ENCODE peak calls at places on chromosomes 12 and 14, in four cellular contexts. K is tibial artery, T is heart right ventricle, J is body of pancreas. C is an unnamed sample.

GRCh38 chr12:57549909-57550627 is at the start of gene KIF5A:
- DNase-seq in K (no peak), T (no peak), J (peak; percentile 39), C (peak; percentile 69)

GRCh38 chr12:80031229-80031628 is 68.1 kb upstream of the OTOGL start:
- DNase-seq in K (no peak), T (no peak), J (no peak), C (no peak)

GRCh38 chr14:96062506-96062905 is 23.3 kb downstream of the C14orf132 start:
- DNase-seq in K (no peak), T (no peak), J (no peak), C (no peak)

GRCh38 chr14:77040309-77040994 is 11.9 kb upstream of the IRF2BPL start:
- DNase-seq in K (peak; percentile 96), T (peak; percentile 100), J (peak; percentile 100), C (peak; percentile 94)

GRCh38 chr14:21852061-21852664 is 178.5 kb upstream of the OR4E1 start:
- DNase-seq in K (no peak), T (no peak), J (peak; percentile 61), C (peak; percentile 19)

GRCh38 chr14:53883739-53884138 is 72.9 kb downstream of the BMP4 start:
- DNase-seq in K (no peak), T (no peak), J (no peak), C (no peak)

GRCh38 chr12:27517961-27518668 is 5.9 kb upstream of the PPFIBP1 start:
- DNase-seq in K (no peak), T (no peak), J (no peak), C (no peak)

GRCh38 chr12:106945261-106945851 is 10.4 kb upstream of the TMEM263 start:
- DNase-seq in K (no peak), T (no peak), J (no peak), C (no peak)

GRCh38 chr14:38262844-38263243 is 7.0 kb upstream of the CLEC14A start:
- DNase-seq in K (no peak), T (no peak), J (no peak), C (no peak)

GRCh38 chr14:101584049-101584859 is 23.0 kb downstream of the DIO3 start:
- DNase-seq in K (no peak), T (no peak), J (no peak), C (no peak)

GRCh38 chr12:3772380-3772779 is 19.5 kb upstream of the CRACR2A start:
- DNase-seq in K (no peak), T (no peak), J (no peak), C (no peak)

GRCh38 chr12:52082988-52083637 is 3.6 kb downstream of the SMIM41 start:
- DNase-seq in K (no peak), T (peak; percentile 68), J (peak; percentile 58), C (peak; percentile 71)

GRCh38 chr12:128810182-128811127 is 13.3 kb downstream of the SLC15A4 start:
- DNase-seq in K (peak; percentile 75), T (peak; percentile 72), J (no peak), C (peak; percentile 82)

GRCh38 chr14:102878970-102879460 is 43.4 kb upstream of the AMN start:
- DNase-seq in K (no peak), T (no peak), J (no peak), C (no peak)

GRCh38 chr12:52924764-52925716 is 20.2 kb upstream of the KRT8 start:
- DNase-seq in K (no peak), T (no peak), J (peak; percentile 53), C (no peak)

GRCh38 chr12:109829667-109830066 is 3.5 kb downstream of the TRPV4 start:
- DNase-seq in K (no peak), T (no peak), J (no peak), C (no peak)

GRCh38 chr14:35215110-35215872 is 76.9 kb upstream of the PSMA6 start:
- DNase-seq in K (no peak), T (peak; percentile 6), J (no peak), C (no peak)

GRCh38 chr12:38880288-38880687 is 25.1 kb downstream of the CPNE8 start:
- DNase-seq in K (no peak), T (no peak), J (no peak), C (no peak)

GRCh38 chr12:32535260-32535999 is 136.1 kb downstream of the FGD4 start:
- DNase-seq in K (peak; percentile 81), T (peak; percentile 88), J (peak; percentile 96), C (no peak)

GRCh38 chr14:64714432-64715025 is 10.3 kb downstream of the PLEKHG3 start:
- DNase-seq in K (no peak), T (no peak), J (no peak), C (no peak)

GRCh38 chr14:32472512-32473472 is 143.7 kb downstream of the AKAP6 start:
- DNase-seq in K (no peak), T (peak; percentile 24), J (peak; percentile 6), C (no peak)

GRCh38 chr12:47787596-47788319 is 14.7 kb downstream of the SLC48A1 start:
- DNase-seq in K (no peak), T (no peak), J (no peak), C (no peak)

GRCh38 chr14:70350078-70350477 is 9.4 kb downstream of the COX16 start:
- DNase-seq in K (no peak), T (no peak), J (no peak), C (peak; percentile 30)

GRCh38 chr12:94954029-94954685 is 49.3 kb downstream of the NDUFA12 start:
- DNase-seq in K (no peak), T (no peak), J (peak; percentile 17), C (no peak)

GRCh38 chr14:32620724-32621123 is 291.6 kb downstream of the AKAP6 start:
- DNase-seq in K (no peak), T (no peak), J (no peak), C (no peak)

GRCh38 chr14:91350813-91351507 is 66.7 kb downstream of the CCDC88C start:
- DNase-seq in K (no peak), T (no peak), J (no peak), C (no peak)

GRCh38 chr12:14998941-14999340 is 26.1 kb downstream of the PDE6H start:
- DNase-seq in K (no peak), T (no peak), J (no peak), C (no peak)

GRCh38 chr12:14999421-15000047 is 26.7 kb downstream of the PDE6H start:
- DNase-seq in K (no peak), T (no peak), J (no peak), C (no peak)

GRCh38 chr12:15004401-15004800 is 31.6 kb downstream of the PDE6H start:
- DNase-seq in K (no peak), T (no peak), J (no peak), C (no peak)

GRCh38 chr12:15000575-15000974 is 27.7 kb downstream of the PDE6H start:
- DNase-seq in K (no peak), T (no peak), J (no peak), C (no peak)

DNA sequence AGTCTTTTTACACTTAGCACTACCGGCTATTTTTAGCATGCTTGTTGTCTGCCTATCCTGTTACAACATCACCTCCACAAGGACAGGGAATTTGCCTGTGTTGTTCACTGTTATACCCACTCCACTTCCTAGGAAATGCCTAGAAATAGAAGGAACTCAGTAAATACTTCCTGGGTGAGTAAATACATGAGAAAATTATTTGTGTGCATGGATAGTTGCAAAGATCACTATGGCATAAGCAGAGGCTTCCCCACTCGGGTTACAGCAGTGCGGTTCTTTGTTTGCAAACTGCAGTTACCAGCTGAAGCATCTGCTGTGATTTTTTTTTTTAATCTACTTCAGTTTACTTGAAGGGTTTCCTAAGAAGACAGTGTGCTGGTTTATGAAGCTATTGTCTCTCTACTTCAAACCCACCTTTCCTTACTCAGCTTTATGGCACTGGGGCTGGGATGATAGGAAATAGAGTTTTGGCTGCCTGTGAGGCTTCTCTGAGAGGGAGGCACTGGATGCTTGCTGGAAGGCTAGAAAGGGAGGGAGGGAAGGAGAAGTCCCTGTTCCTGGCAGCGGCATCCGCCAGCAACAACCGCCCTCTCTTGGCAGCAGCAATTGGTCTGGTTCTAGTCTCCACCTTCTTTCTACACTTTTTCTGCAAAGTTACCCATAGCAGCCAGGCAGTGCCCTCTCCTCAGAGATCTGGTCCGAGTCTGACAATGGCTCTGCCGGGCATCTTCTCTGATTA is 29.1 kb downstream of the PDE6H start:
- DNase-seq in K (peak; percentile 57), T (peak; percentile 23), J (peak; percentile 19), C (peak; percentile 10)
- H3K27me3 ChIP-seq in K (no peaks in the 10 kb centered on the region), T (no peaks in the 10 kb centered on the region), J (no peaks in the 10 kb centered on the region), C (no peaks in the 10 kb centered on the region)

GRCh38 chr14:45198551-45198950 is 54.5 kb downstream of the MIS18BP1 start:
- DNase-seq in K (no peak), T (no peak), J (no peak), C (no peak)
- H3K27ac ChIP-seq in K (no peak overlapping the region), T (no peak overlapping the region), J (no peak overlapping the region), C (no peak overlapping the region)

GRCh38 chr12:92570056-92570753 is 132.6 kb upstream of the PLEKHG7 start:
- DNase-seq in K (peak; percentile 60), T (peak; percentile 82), J (peak; percentile 74), C (peak; percentile 54)
- TF ChIP-seq CTCF in K (peak; percentile 89), T (peak; percentile 70), J (peak; percentile 68), C (peak; percentile 37)

GRCh38 chr12:93578221-93578620 is 5.7 kb downstream of the SOCS2 start:
- DNase-seq in K (no peak), T (no peak), J (no peak), C (no peak)
- H3K27me3 ChIP-seq in K (peaks cover 6% of the 10 kb centered on the region), T (no peaks in the 10 kb centered on the region), J (no peaks in the 10 kb centered on the region), C (no peaks in the 10 kb centered on the region)

GRCh38 chr12:119154435-119154818 is 24.3 kb upstream of the HSPB8 start:
- DNase-seq in K (no peak), T (no peak), J (no peak), C (peak; percentile 30)
- H3K27ac ChIP-seq in K (peak overlapping the region; percentile 60), T (no peak overlapping the region), J (no peak overlapping the region), C (no peak overlapping the region)

GRCh38 chr12:55072093-55072492 is 52.3 kb downstream of the NEUROD4 start:
- DNase-seq in K (no peak), T (peak; percentile 16), J (peak; percentile 74), C (peak; percentile 85)
- TF ChIP-seq CTCF in K (no peak), T (no peak), J (peak; percentile 21), C (peak; percentile 90)